ENCODE peak calls at places on chromosomes 1 and 21, in five cellular contexts. S, X, Y, C and G are unnamed samples.

GRCh38 chr1:241639653-241640148 is 468 bp downstream of the CHML start:
- DNase-seq in Y (peak), X (no peak), S (peak), C (no peak), G (peak)

GRCh38 chr21:36330904-36331303 is 10.9 kb downstream of the MORC3 start:
- DNase-seq in Y (peak), C (no peak), X (peak), S (peak), G (no peak)

GRCh38 chr1:940121-941026 is 16.7 kb downstream of the SAMD11 start:
- DNase-seq in Y (peak), X (peak), S (peak), C (no peak), G (peak)

GRCh38 chr21:42411891-42412635 is 8.4 kb downstream of the UBASH3A start:
- DNase-seq in C (no peak), X (no peak), Y (no peak), S (peak), G (no peak)

GRCh38 chr1:9239622-9240401 is 5.2 kb downstream of the H6PD start:
- DNase-seq in C (no peak), X (peak), Y (peak), S (no peak), G (peak)

GRCh38 chr1:168019407-168019806 is 82.5 kb upstream of the MPC2 start:
- DNase-seq in Y (no peak), X (no peak), S (no peak), C (no peak), G (no peak)

GRCh38 chr1:90707363-90707710 is 9.8 kb downstream of the BARHL2 start:
- DNase-seq in C (no peak), S (peak), Y (peak), X (peak), G (peak)

GRCh38 chr1:245105815-245106410 is 48.9 kb upstream of the KIF26B start:
- DNase-seq in X (no peak), C (no peak), S (no peak), Y (no peak), G (peak)

GRCh38 chr1:93768380-93768863 is 86.8 kb upstream of the BCAR3 start:
- DNase-seq in Y (no peak), C (no peak), X (no peak), S (no peak), G (no peak)

GRCh38 chr1:217457016-217457415 is 173.9 kb downstream of the GPATCH2 start:
- DNase-seq in Y (no peak), S (peak), C (no peak), X (no peak), G (peak)

GRCh38 chr1:18302788-18303413 is 177.8 kb upstream of the KLHDC7A start:
- DNase-seq in C (no peak), X (no peak), S (no peak), Y (no peak), G (peak)

GRCh38 chr1:46284597-46285564 is 18.5 kb downstream of the LRRC41 start:
- DNase-seq in Y (no peak), S (peak), C (no peak), X (peak), G (peak)

GRCh38 chr1:42680921-42681683 is 1.1 kb upstream of the YBX1 start:
- DNase-seq in S (peak), X (peak), Y (peak), C (no peak), G (no peak)

GRCh38 chr21:37073417-37074194 is 552 bp downstream of the TTC3 start:
- DNase-seq in X (peak), C (no peak), S (peak), Y (peak), G (peak)

GRCh38 chr1:16393255-16394177 is 26.5 kb downstream of the SZRD1 start:
- DNase-seq in Y (no peak), C (no peak), X (no peak), S (no peak), G (peak)

GRCh38 chr1:30696831-30697230 is 26.6 kb downstream of the MATN1 start:
- DNase-seq in Y (no peak), C (no peak), X (no peak), S (no peak), G (no peak)

GRCh38 chr1:225597926-225598575 is 54.9 kb downstream of the ENAH start:
- DNase-seq in Y (no peak), C (no peak), X (peak), S (peak), G (peak)

GRCh38 chr1:231396643-231397042 is 25.4 kb downstream of the EGLN1 start:
- DNase-seq in X (no peak), Y (no peak), C (no peak), S (peak), G (peak)

GRCh38 chr1:85184245-85184644 is 16.6 kb downstream of the SYDE2 start:
- DNase-seq in X (no peak), Y (no peak), S (no peak), C (no peak), G (no peak)

GRCh38 chr1:29896791-29897725 is 660.7 kb downstream of the PTPRU start:
- DNase-seq in C (no peak), X (no peak), S (no peak), Y (peak), G (no peak)

GRCh38 chr1:231584117-231584516 is 42.5 kb upstream of the DISC1 start:
- DNase-seq in S (peak), Y (peak), C (no peak), X (peak), G (peak)

GRCh38 chr1:181038399-181038873 is 4.7 kb downstream of the MR1 start:
- DNase-seq in C (peak), X (peak), Y (peak), S (peak), G (peak)

GRCh38 chr1:35112668-35113067 is 33.5 kb downstream of the ZMYM1 start:
- DNase-seq in X (no peak), C (no peak), Y (no peak), S (no peak), G (no peak)

GRCh38 chr1:93042822-93043557 is 36.1 kb upstream of the MTF2 start:
- DNase-seq in C (no peak), Y (peak), S (no peak), X (no peak), G (no peak)

GRCh38 chr21:29091032-29091431 is 17.6 kb upstream of the CCT8 start:
- DNase-seq in Y (no peak), S (peak), C (no peak), X (peak), G (peak)

GRCh38 chr1:43039228-43040055 is 80.8 kb upstream of the SLC2A1 start:
- DNase-seq in Y (no peak), C (no peak), X (no peak), S (no peak), G (no peak)

GRCh38 chr1:114209971-114210370 is 56.3 kb upstream of the SYT6 start:
- DNase-seq in C (no peak), Y (no peak), X (no peak), S (no peak), G (peak)

GRCh38 chr1:229012823-229013222 is 258.1 kb upstream of the RAB4A start:
- DNase-seq in S (no peak), C (no peak), X (peak), Y (no peak), G (no peak)

GRCh38 chr1:99963041-99963795 is 6.6 kb upstream of the SLC35A3 start:
- DNase-seq in Y (no peak), S (peak), C (no peak), X (peak), G (peak)

GRCh38 chr1:185400057-185400456 is 83.0 kb upstream of the IVNS1ABP start:
- DNase-seq in S (peak), C (no peak), X (peak), Y (no peak), G (no peak)

GRCh38 chr1:55089683-55090082 is 50.3 kb downstream of the PCSK9 start:
- DNase-seq in X (peak), C (no peak), Y (no peak), S (no peak), G (no peak)

GRCh38 chr1:82377201-82377884 is 576.6 kb downstream of the ADGRL2 start:
- DNase-seq in X (peak), C (no peak), S (peak), Y (no peak), G (peak)

GRCh38 chr1:1137256-1138045 is 21.6 kb upstream of the C1orf159 start:
- DNase-seq in X (no peak), Y (peak), S (no peak), C (no peak), G (no peak)

GRCh38 chr1:229230893-229231753 is 39.8 kb upstream of the RAB4A start:
- DNase-seq in S (peak), C (no peak), X (no peak), Y (no peak), G (no peak)

GRCh38 chr21:31395268-31395667 is 51.2 kb upstream of the TIAM1 start:
- DNase-seq in C (no peak), Y (no peak), S (no peak), X (no peak), G (no peak)

GRCh38 chr1:100523038-100523649 is 14.8 kb upstream of the GPR88 start:
- DNase-seq in S (no peak), Y (no peak), X (no peak), C (no peak), G (no peak)

GRCh38 chr1:50774759-50775351 is 185.2 kb downstream of the FAF1 start:
- DNase-seq in Y (peak), C (peak), X (peak), S (peak), G (no peak)

GRCh38 chr1:65310078-65310587 is 790 bp downstream of the DNAJC6 start:
- DNase-seq in S (no peak), C (peak), Y (no peak), X (peak), G (peak)

DNA sequence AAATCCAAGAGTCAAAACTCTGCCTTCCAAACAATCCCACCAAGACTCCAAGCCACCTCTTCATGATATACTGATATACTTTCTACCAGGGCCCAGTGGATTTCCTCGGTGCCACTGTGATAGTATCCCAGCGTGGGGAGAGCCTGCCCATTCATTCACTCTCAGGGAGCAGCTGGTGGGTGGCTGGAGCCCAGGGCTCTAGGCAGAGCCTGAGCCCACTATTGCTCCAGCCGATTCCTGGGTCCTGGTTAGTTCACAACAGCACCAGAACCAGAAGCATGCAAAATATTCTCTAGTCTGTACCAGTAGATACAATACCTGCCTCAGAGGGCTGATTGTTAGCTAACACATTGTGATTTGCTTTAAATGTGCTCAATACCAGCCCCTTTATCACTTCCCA is 831 bp downstream of the CSRP1 start:
- DNase-seq in X (no peak), S (no peak), C (no peak), Y (no peak), G (peak)
- H3K4me3 ChIP-seq in X (peak), S (peak), C (no peak), Y (no peak), G (peak)

DNA sequence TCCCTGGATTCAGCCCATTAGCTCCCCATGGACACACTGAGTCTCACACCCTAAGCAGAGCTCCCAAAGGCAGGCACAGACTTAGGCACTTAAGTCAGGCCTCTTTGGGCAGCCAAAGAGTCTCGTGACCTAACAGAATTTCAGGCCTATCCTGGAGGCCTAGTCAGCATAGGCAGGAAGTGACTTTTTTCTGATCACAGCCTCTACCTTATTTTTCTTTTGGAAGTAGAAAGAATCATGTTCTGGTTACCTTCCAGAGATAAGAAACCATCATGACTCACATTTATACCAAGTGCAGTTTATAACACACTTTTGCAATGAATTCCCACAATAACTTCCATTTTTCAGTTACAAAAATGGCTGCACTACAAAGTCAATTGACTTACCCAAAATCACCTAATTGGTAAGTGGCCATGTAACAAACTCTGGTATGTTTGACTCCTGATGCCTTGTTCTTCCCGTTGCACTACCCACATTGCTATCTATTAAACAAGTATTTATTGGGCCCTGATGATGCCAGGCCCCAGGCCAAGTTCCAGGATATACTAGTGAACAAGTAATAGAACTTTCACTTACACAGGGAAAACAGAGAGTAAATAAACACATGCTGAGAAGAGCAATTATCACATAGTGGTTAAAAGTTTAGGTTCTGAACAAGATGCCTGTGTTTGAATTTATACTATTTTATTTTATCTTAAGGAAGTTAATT is 74.3 kb downstream of the SH3GLB1 start:
- DNase-seq in Y (no peak), C (no peak), X (peak), S (peak), G (peak)
- H3K4me3 ChIP-seq in Y (no peak), C (no peak), X (no peak), S (no peak), G (no peak)

GRCh38 chr1:201764166-201764565 is 64.8 kb upstream of the IPO9 start:
- DNase-seq in X (no peak), S (no peak), Y (no peak), C (no peak), G (no peak)
- H3K4me3 ChIP-seq in X (no peak), S (no peak), Y (no peak), C (no peak), G (no peak)

GRCh38 chr1:198936371-198937083 is 297.7 kb downstream of the PTPRC start:
- DNase-seq in C (no peak), X (peak), S (peak), Y (peak), G (peak)
- H3K4me3 ChIP-seq in C (no peak), X (peak), S (peak), Y (no peak), G (peak)

DNA sequence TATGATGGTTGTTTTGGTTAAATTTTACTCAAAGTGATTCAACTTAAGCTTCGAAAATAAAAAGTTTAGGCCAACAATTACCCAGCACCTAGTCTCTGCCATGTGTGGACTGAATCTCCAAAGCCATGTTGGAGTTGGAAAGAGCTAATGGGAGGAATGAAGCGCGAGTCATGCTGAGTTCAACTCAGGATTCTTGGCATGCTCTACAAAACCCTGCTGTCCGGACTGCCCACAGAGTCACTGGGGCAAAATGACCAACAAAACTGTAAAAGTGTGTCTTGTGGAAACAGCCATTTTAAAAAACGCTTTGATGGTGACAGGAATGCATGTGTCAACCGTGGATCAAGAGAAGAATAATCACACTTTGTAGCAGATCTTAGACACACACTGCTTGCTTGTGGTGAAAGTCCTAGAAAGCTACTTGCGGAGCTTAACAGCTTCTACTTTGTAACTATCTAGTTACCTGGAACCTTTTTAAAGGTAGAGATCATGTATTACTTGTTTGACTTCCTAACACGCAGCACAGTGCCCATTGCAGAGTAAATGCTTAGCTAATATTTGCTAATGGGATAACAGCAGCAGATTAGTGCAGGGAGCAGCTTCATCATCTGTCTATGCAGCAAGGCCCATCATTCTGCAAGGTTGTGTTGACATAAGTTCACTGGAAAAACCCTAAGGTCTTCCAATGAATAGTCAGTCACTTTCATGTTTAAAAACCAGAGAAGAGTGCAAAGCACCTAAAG is 7.0 kb upstream of the GBP6 start:
- DNase-seq in S (peak), X (no peak), Y (no peak), C (no peak), G (no peak)
- H3K4me3 ChIP-seq in S (no peak), X (no peak), Y (no peak), C (no peak), G (no peak)

GRCh38 chr1:26799479-26800133 is 11.9 kb downstream of the PIGV start:
- DNase-seq in X (peak), Y (peak), S (peak), C (no peak), G (peak)
- H3K4me3 ChIP-seq in X (no peak), Y (no peak), S (no peak), C (no peak), G (peak)

DNA sequence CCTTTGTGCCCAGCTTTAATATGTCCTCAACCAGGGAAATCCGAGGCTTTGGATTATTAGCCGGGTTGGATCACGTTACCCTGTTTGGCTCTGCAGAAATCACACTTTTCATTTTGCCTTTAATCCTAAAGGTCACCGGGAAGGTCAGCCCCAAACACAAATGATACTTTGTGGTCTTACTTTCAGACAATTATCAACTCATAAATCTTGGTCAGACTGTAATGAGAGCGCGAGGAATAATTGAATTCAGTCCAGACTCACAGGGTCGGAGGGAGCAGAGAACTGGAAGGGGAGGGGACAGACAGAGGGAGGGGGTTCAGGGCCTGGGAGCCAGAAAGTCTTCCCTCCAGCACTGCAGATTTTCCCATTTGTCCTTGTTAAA is 91.7 kb upstream of the NFIA start:
- DNase-seq in S (no peak), X (no peak), C (no peak), Y (no peak), G (no peak)
- H3K4me3 ChIP-seq in S (no peak), X (no peak), C (no peak), Y (no peak), G (no peak)

DNA sequence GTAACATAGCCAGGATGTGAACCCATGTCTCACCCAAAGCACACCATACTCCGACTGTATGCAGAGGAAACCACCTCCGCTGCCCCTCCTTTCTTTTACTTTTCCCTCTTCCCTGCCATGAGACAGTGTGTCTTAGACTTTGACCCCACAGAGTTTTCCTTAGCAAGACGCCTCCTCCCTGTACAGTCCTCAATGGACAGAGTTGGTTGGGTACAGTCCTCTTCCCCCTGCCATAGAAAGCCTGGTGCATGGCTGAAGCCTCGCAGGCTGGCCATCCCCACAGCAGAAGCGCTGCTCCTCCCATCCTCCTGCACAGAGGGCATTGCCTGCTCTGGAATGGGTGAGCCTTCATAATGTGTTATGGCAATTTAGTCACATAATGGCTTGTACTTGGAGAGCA is 127.9 kb downstream of the PLPP3 start:
- DNase-seq in S (no peak), Y (peak), X (no peak), C (no peak), G (no peak)
- H3K4me3 ChIP-seq in S (no peak), Y (no peak), X (no peak), C (no peak), G (no peak)

GRCh38 chr1:94803106-94803505 is 17.1 kb upstream of the SLC44A3 start:
- DNase-seq in S (no peak), Y (no peak), X (no peak), C (no peak), G (no peak)

GRCh38 chr1:94804442-94804837 is 15.7 kb upstream of the SLC44A3 start:
- DNase-seq in S (no peak), X (no peak), Y (no peak), C (no peak), G (no peak)

GRCh38 chr1:94799201-94799600 is 21.0 kb upstream of the SLC44A3 start:
- DNase-seq in C (no peak), Y (no peak), S (peak), X (no peak), G (no peak)

GRCh38 chr1:94803517-94804441 is 16.4 kb upstream of the SLC44A3 start:
- DNase-seq in S (no peak), X (peak), Y (peak), C (no peak), G (no peak)

DNA sequence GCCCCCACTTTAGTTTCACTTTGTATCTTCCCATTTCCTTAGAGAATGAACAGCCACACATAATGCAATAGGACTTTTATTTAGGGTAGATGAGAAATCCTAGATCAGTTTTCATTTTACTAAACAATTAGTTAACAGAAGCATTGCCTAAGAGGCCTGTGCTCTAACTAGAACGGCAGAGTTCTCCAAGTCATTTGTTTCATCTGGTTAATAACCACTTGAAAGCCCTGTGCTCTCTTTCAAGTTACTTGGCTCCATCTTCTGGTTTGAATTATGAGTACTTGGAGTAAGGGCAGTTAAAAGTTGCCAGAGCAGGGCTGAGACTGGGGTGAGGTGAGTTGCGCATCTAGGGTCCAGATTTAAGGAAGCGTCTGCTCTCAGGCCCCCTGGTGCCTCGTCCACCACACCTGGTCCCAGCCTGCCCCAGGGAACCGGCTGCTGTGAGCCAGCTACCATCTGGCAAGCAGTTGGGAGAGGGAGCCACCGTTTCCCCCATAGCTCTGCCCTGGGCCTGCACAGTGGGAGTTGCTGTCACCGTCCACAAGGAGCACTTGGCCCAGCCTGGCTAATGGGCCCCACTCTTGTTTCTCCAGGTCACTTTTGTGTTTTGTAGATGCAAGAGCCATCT is 18.1 kb upstream of the SLC44A3 start:
- DNase-seq in S (peak), Y (peak), X (peak), C (no peak), G (peak)
- H3K4me3 ChIP-seq in S (no peak), Y (no peak), X (no peak), C (no peak), G (peak)